ENCODE peak calls at places on chromosomes 12 and 14, in seven cellular contexts. One of them, this sample, is unnamed.
A peak's percentile ranks its signal among the peaks of the same experiment; 100 is the strongest.

GRCh38 chr12:62332598-62332997 is 72.4 kb downstream of the USP15 start:
- DNase-seq in WERI-Rb-1: no peak
- DNase-seq in A549: no peak
- DNase-seq in lower lobe of right lung: no peak
- DNase-seq in adrenal gland: no peak
- DNase-seq in left ventricle myocardium inferior: no peak
- DNase-seq in fibroblast of lung: peak; percentile 54
- DNase-seq in this sample: peak; percentile 8

GRCh38 chr12:93376436-93377251 is 1.1 kb upstream of the NUDT4 start:
- DNase-seq in WERI-Rb-1: peak; percentile 26
- DNase-seq in adrenal gland: peak; percentile 73
- DNase-seq in A549: no peak
- DNase-seq in lower lobe of right lung: peak; percentile 65
- DNase-seq in left ventricle myocardium inferior: peak; percentile 32
- DNase-seq in fibroblast of lung: peak; percentile 77
- DNase-seq in this sample: no peak

GRCh38 chr14:76772300-76773187 is 11.3 kb downstream of the VASH1 start:
- DNase-seq in WERI-Rb-1: no peak
- DNase-seq in lower lobe of right lung: peak; percentile 83
- DNase-seq in fibroblast of lung: peak; percentile 44
- DNase-seq in A549: no peak
- DNase-seq in left ventricle myocardium inferior: peak; percentile 60
- DNase-seq in adrenal gland: no peak
- DNase-seq in this sample: no peak

GRCh38 chr12:18549598-18549997 is 188.2 kb downstream of the PLCZ1 start:
- DNase-seq in adrenal gland: no peak
- DNase-seq in left ventricle myocardium inferior: no peak
- DNase-seq in lower lobe of right lung: no peak
- DNase-seq in A549: no peak
- DNase-seq in fibroblast of lung: no peak
- DNase-seq in WERI-Rb-1: no peak
- DNase-seq in this sample: no peak

GRCh38 chr12:20154060-20154459 is 214.3 kb upstream of the PDE3A start:
- DNase-seq in adrenal gland: no peak
- DNase-seq in fibroblast of lung: peak; percentile 42
- DNase-seq in WERI-Rb-1: no peak
- DNase-seq in left ventricle myocardium inferior: no peak
- DNase-seq in lower lobe of right lung: no peak
- DNase-seq in A549: no peak
- DNase-seq in this sample: no peak

GRCh38 chr12:70849265-70849960 is 71.1 kb downstream of the PTPRR start:
- DNase-seq in adrenal gland: no peak
- DNase-seq in left ventricle myocardium inferior: no peak
- DNase-seq in A549: peak; percentile 4
- DNase-seq in fibroblast of lung: peak; percentile 71
- DNase-seq in WERI-Rb-1: no peak
- DNase-seq in lower lobe of right lung: no peak
- DNase-seq in this sample: peak; percentile 28

GRCh38 chr14:55846852-55847471 is 267.0 kb downstream of the KTN1 start:
- DNase-seq in left ventricle myocardium inferior: no peak
- DNase-seq in adrenal gland: peak; percentile 43
- DNase-seq in A549: no peak
- DNase-seq in lower lobe of right lung: no peak
- DNase-seq in fibroblast of lung: peak; percentile 50
- DNase-seq in WERI-Rb-1: no peak
- DNase-seq in this sample: no peak

GRCh38 chr14:83638725-83639124 is 1891.2 kb upstream of the FLRT2 start:
- DNase-seq in lower lobe of right lung: no peak
- DNase-seq in left ventricle myocardium inferior: no peak
- DNase-seq in WERI-Rb-1: no peak
- DNase-seq in adrenal gland: no peak
- DNase-seq in fibroblast of lung: no peak
- DNase-seq in A549: no peak
- DNase-seq in this sample: no peak

GRCh38 chr12:109223211-109223610 is 85.9 kb downstream of the FOXN4 start:
- DNase-seq in left ventricle myocardium inferior: no peak
- DNase-seq in adrenal gland: no peak
- DNase-seq in WERI-Rb-1: no peak
- DNase-seq in A549: no peak
- DNase-seq in lower lobe of right lung: no peak
- DNase-seq in fibroblast of lung: no peak
- DNase-seq in this sample: no peak

GRCh38 chr12:110270125-110270962 is 10.7 kb upstream of the ATP2A2 start:
- DNase-seq in left ventricle myocardium inferior: peak; percentile 55
- DNase-seq in lower lobe of right lung: no peak
- DNase-seq in A549: peak; percentile 65
- DNase-seq in fibroblast of lung: peak; percentile 62
- DNase-seq in adrenal gland: peak; percentile 77
- DNase-seq in WERI-Rb-1: peak; percentile 86
- DNase-seq in this sample: peak; percentile 47

GRCh38 chr14:91177073-91177796 is 63.4 kb downstream of the DGLUCY start:
- DNase-seq in left ventricle myocardium inferior: no peak
- DNase-seq in adrenal gland: peak; percentile 40
- DNase-seq in A549: peak; percentile 66
- DNase-seq in lower lobe of right lung: peak; percentile 67
- DNase-seq in WERI-Rb-1: peak; percentile 52
- DNase-seq in fibroblast of lung: peak; percentile 68
- DNase-seq in this sample: peak; percentile 67

GRCh38 chr12:53956914-53957536 is 2.3 kb downstream of the HOXC12 start:
- DNase-seq in left ventricle myocardium inferior: no peak
- DNase-seq in adrenal gland: no peak
- DNase-seq in WERI-Rb-1: no peak
- DNase-seq in A549: no peak
- DNase-seq in lower lobe of right lung: no peak
- DNase-seq in fibroblast of lung: no peak
- DNase-seq in this sample: no peak

GRCh38 chr14:54901380-54902142 is 1.1 kb downstream of the GCH1 start:
- DNase-seq in fibroblast of lung: no peak
- DNase-seq in left ventricle myocardium inferior: no peak
- DNase-seq in adrenal gland: peak; percentile 25
- DNase-seq in WERI-Rb-1: no peak
- DNase-seq in A549: peak; percentile 15
- DNase-seq in lower lobe of right lung: no peak
- DNase-seq in this sample: peak; percentile 22

GRCh38 chr12:125038976-125039625 is 26.1 kb upstream of the AACS start:
- DNase-seq in WERI-Rb-1: no peak
- DNase-seq in A549: no peak
- DNase-seq in lower lobe of right lung: no peak
- DNase-seq in fibroblast of lung: no peak
- DNase-seq in adrenal gland: no peak
- DNase-seq in left ventricle myocardium inferior: no peak
- DNase-seq in this sample: no peak

GRCh38 chr12:49296836-49297694 is 2.1 kb downstream of the PRPH start:
- DNase-seq in adrenal gland: peak; percentile 31
- DNase-seq in fibroblast of lung: no peak
- DNase-seq in lower lobe of right lung: peak; percentile 57
- DNase-seq in left ventricle myocardium inferior: no peak
- DNase-seq in WERI-Rb-1: peak; percentile 88
- DNase-seq in A549: peak; percentile 86
- DNase-seq in this sample: peak; percentile 77

GRCh38 chr14:82009076-82009475 is 475.4 kb upstream of the SEL1L start:
- DNase-seq in WERI-Rb-1: peak; percentile 13
- DNase-seq in lower lobe of right lung: no peak
- DNase-seq in left ventricle myocardium inferior: no peak
- DNase-seq in A549: no peak
- DNase-seq in fibroblast of lung: no peak
- DNase-seq in adrenal gland: no peak
- DNase-seq in this sample: no peak

GRCh38 chr14:95256776-95257060 is 63.0 kb downstream of the CLMN start:
- DNase-seq in left ventricle myocardium inferior: no peak
- DNase-seq in fibroblast of lung: no peak
- DNase-seq in lower lobe of right lung: no peak
- DNase-seq in adrenal gland: no peak
- DNase-seq in A549: no peak
- DNase-seq in WERI-Rb-1: no peak
- DNase-seq in this sample: no peak

GRCh38 chr12:95623554-95624170 is 72.4 kb upstream of the USP44 start:
- DNase-seq in fibroblast of lung: peak; percentile 86
- DNase-seq in adrenal gland: peak; percentile 76
- DNase-seq in lower lobe of right lung: peak; percentile 83
- DNase-seq in A549: peak; percentile 82
- DNase-seq in WERI-Rb-1: peak; percentile 62
- DNase-seq in left ventricle myocardium inferior: peak; percentile 66
- DNase-seq in this sample: peak; percentile 70

GRCh38 chr14:55832122-55832911 is 252.3 kb downstream of the KTN1 start:
- DNase-seq in lower lobe of right lung: no peak
- DNase-seq in A549: peak; percentile 61
- DNase-seq in WERI-Rb-1: no peak
- DNase-seq in fibroblast of lung: no peak
- DNase-seq in adrenal gland: no peak
- DNase-seq in left ventricle myocardium inferior: no peak
- DNase-seq in this sample: peak; percentile 58

GRCh38 chr12:120249875-120250795 is 15.4 kb downstream of the PXN start:
- DNase-seq in A549: no peak
- DNase-seq in left ventricle myocardium inferior: peak; percentile 90
- DNase-seq in lower lobe of right lung: no peak
- DNase-seq in WERI-Rb-1: no peak
- DNase-seq in fibroblast of lung: no peak
- DNase-seq in adrenal gland: peak; percentile 53
- DNase-seq in this sample: no peak
- H3K27ac ChIP-seq in A549: peak overlapping the region; percentile 39
- H3K27ac ChIP-seq in left ventricle myocardium inferior: peak overlapping the region; percentile 96
- H3K27ac ChIP-seq in lower lobe of right lung: peak overlapping the region; percentile 76
- H3K27ac ChIP-seq in WERI-Rb-1: no peak overlapping the region
- H3K27ac ChIP-seq in fibroblast of lung: peak overlapping the region; percentile 57
- H3K27ac ChIP-seq in adrenal gland: no peak overlapping the region
- H3K27ac ChIP-seq in this sample: peak overlapping the region; percentile 91

GRCh38 chr12:78703820-78704525 is 160.6 kb upstream of the SYT1 start:
- DNase-seq in adrenal gland: no peak
- DNase-seq in A549: peak; percentile 8
- DNase-seq in fibroblast of lung: peak; percentile 69
- DNase-seq in lower lobe of right lung: no peak
- DNase-seq in left ventricle myocardium inferior: no peak
- DNase-seq in WERI-Rb-1: no peak
- DNase-seq in this sample: peak; percentile 62
- H3K27ac ChIP-seq in adrenal gland: no peak overlapping the region
- H3K27ac ChIP-seq in A549: peak overlapping the region; percentile 15
- H3K27ac ChIP-seq in fibroblast of lung: peak overlapping the region; percentile 46
- H3K27ac ChIP-seq in lower lobe of right lung: no peak overlapping the region
- H3K27ac ChIP-seq in left ventricle myocardium inferior: no peak overlapping the region
- H3K27ac ChIP-seq in WERI-Rb-1: no peak overlapping the region
- H3K27ac ChIP-seq in this sample: peak overlapping the region; percentile 79

DNA sequence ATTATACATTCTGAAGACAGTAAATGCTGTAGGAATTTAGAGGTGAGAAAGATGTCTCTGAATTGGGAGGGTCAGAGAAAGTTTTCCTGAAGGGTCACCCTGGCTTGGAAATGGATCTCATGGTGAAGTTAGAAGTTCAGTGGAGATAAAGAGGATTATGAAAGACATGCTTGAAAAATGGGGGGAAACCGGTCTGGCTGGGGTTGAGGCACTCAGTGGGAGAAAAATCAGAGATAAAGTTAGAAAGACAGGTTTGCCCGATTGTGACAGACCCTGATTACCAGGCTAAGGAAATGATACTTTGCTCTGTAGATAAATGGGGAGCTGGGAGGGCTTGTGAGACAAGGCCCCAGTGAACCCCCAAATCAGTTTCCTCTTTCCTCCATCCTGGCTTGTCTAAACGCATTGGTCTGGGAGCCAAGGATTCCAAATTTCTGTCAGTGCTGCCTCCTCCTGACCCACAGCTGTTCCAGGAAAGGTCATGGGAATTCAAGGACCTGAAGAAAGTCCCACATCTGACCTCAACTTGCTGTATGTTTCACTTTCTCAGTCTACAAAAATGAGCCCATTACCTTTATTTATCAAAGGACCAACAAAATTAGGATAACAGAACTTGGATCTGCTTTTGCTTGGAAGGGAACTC is 3.6 kb upstream of the RNASE7 start:
- DNase-seq in A549: no peak
- DNase-seq in WERI-Rb-1: no peak
- DNase-seq in adrenal gland: peak; percentile 42
- DNase-seq in fibroblast of lung: peak; percentile 46
- DNase-seq in left ventricle myocardium inferior: no peak
- DNase-seq in lower lobe of right lung: no peak
- DNase-seq in this sample: no peak
- H3K27ac ChIP-seq in A549: no peak overlapping the region
- H3K27ac ChIP-seq in WERI-Rb-1: no peak overlapping the region
- H3K27ac ChIP-seq in adrenal gland: peak overlapping the region; percentile 42
- H3K27ac ChIP-seq in fibroblast of lung: no peak overlapping the region
- H3K27ac ChIP-seq in left ventricle myocardium inferior: peak overlapping the region; percentile 88
- H3K27ac ChIP-seq in lower lobe of right lung: peak overlapping the region; percentile 68
- H3K27ac ChIP-seq in this sample: no peak overlapping the region

DNA sequence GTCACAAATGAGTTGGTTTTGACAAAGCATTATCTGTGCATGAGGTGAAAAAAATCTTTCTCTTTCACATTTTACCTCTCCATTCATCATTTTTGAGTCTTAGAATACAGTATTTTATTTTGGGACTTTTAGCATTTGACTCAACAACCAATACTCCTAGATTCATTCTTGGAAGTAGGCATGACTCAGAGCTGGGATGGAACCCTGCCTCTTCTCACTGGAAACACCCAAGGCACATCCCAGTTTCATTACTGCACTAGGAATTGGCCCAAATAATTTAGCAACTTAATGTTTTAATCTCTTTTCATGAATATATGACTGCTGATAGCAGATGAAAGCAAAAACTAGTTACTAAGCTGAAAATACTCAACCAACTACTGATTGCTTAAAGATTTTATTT is 3.3 kb upstream of the PDZRN4 start:
- DNase-seq in WERI-Rb-1: no peak
- DNase-seq in left ventricle myocardium inferior: no peak
- DNase-seq in adrenal gland: no peak
- DNase-seq in lower lobe of right lung: no peak
- DNase-seq in A549: no peak
- DNase-seq in fibroblast of lung: no peak
- DNase-seq in this sample: no peak
- H3K27ac ChIP-seq in WERI-Rb-1: no peak overlapping the region
- H3K27ac ChIP-seq in left ventricle myocardium inferior: no peak overlapping the region
- H3K27ac ChIP-seq in adrenal gland: no peak overlapping the region
- H3K27ac ChIP-seq in lower lobe of right lung: no peak overlapping the region
- H3K27ac ChIP-seq in A549: no peak overlapping the region
- H3K27ac ChIP-seq in fibroblast of lung: no peak overlapping the region
- H3K27ac ChIP-seq in this sample: no peak overlapping the region

This sample was measured in RWPE1.